ENCODE peak calls at places on chromosomes 2 and 18, in six cellular contexts. M is spleen, A is heart left ventricle, S is right lobe of liver, U is breast epithelium, T is K562. J is an unnamed sample.

GRCh38 chr2:53508667-53509066 is 258.9 kb upstream of the CHAC2 start:
- DNase-seq in T (no peak), M (no peak), A (no peak), S (no peak), U (no peak), J (no peak)

GRCh38 chr2:10519067-10519740 is 71.1 kb upstream of the ODC1 start:
- DNase-seq in M (no peak), T (no peak), S (no peak), A (no peak), U (peak; percentile 47), J (peak; percentile 8)

GRCh38 chr2:28507806-28508764 is 12.2 kb downstream of the PLB1 start:
- DNase-seq in M (no peak), A (no peak), S (no peak), T (peak; percentile 31), U (no peak), J (no peak)

GRCh38 chr2:40797115-40797514 is 345.2 kb upstream of the SLC8A1 start:
- DNase-seq in T (no peak), U (no peak), M (no peak), A (no peak), S (no peak), J (no peak)

GRCh38 chr2:72757177-72757775 is 68.6 kb downstream of the EXOC6B start:
- DNase-seq in S (no peak), A (no peak), U (no peak), M (no peak), T (peak; percentile 6), J (no peak)

GRCh38 chr2:69493268-69493667 is 56.0 kb upstream of the NFU1 start:
- DNase-seq in M (no peak), S (no peak), U (no peak), T (no peak), A (no peak), J (no peak)

GRCh38 chr2:120818441-120818920 is 82.8 kb downstream of the GLI2 start:
- DNase-seq in M (peak; percentile 54), U (no peak), S (peak; percentile 43), A (peak; percentile 28), T (no peak), J (peak; percentile 39)

GRCh38 chr2:178865999-178866398 is 58.8 kb upstream of the TTN start:
- DNase-seq in T (no peak), M (no peak), S (no peak), U (no peak), A (no peak), J (no peak)

GRCh38 chr2:10331033-10331701 is 28.5 kb downstream of the HPCAL1 start:
- DNase-seq in M (peak; percentile 94), U (no peak), A (peak; percentile 80), T (peak; percentile 69), S (peak; percentile 73), J (peak; percentile 46)

GRCh38 chr18:12283256-12283655 is 24.8 kb upstream of the TUBB6 start:
- DNase-seq in M (no peak), T (peak; percentile 56), S (no peak), U (no peak), A (no peak), J (no peak)

GRCh38 chr2:128379021-128380005 is 60.6 kb upstream of the HS6ST1 start:
- DNase-seq in M (peak; percentile 75), U (peak; percentile 54), T (no peak), A (peak; percentile 57), S (peak; percentile 39), J (peak; percentile 86)

GRCh38 chr2:128402921-128403670 is 84.4 kb upstream of the HS6ST1 start:
- DNase-seq in S (no peak), A (no peak), M (peak; percentile 47), T (no peak), U (no peak), J (no peak)

GRCh38 chr18:64639536-64639935 is 490.6 kb upstream of the LINC00305 start:
- DNase-seq in M (no peak), A (no peak), S (no peak), T (no peak), U (no peak), J (no peak)

GRCh38 chr2:10477443-10478297 is 29.5 kb upstream of the ODC1 start:
- DNase-seq in U (peak; percentile 47), T (no peak), S (no peak), A (no peak), M (peak; percentile 48), J (no peak)

GRCh38 chr2:149080964-149081363 is 42.5 kb downstream of the LYPD6B start:
- DNase-seq in M (no peak), A (no peak), U (no peak), S (no peak), T (no peak), J (no peak)

GRCh38 chr2:156841321-156841720 is 405.1 kb downstream of the GPD2 start:
- DNase-seq in S (no peak), U (no peak), T (no peak), A (no peak), M (no peak), J (no peak)

GRCh38 chr2:112622528-112622849 is 23.2 kb upstream of the SLC20A1 start:
- DNase-seq in U (no peak), A (no peak), S (no peak), T (no peak), M (no peak), J (no peak)

GRCh38 chr18:46325836-46326235 is 221.7 kb downstream of the HAUS1 start:
- DNase-seq in T (no peak), S (no peak), A (no peak), U (no peak), M (no peak), J (no peak)

GRCh38 chr2:32453242-32454062 is 96.6 kb downstream of the BIRC6 start:
- DNase-seq in T (no peak), M (no peak), S (no peak), A (no peak), U (no peak), J (no peak)

GRCh38 chr18:36440614-36441013 is 143.1 kb downstream of the FHOD3 start:
- DNase-seq in A (no peak), T (no peak), M (no peak), U (no peak), S (no peak), J (no peak)

GRCh38 chr2:135124924-135125886 is 73.1 kb downstream of the RAB3GAP1 start:
- DNase-seq in T (no peak), S (no peak), M (no peak), A (no peak), U (no peak), J (no peak)

GRCh38 chr2:75483878-75484277 is 76.9 kb downstream of the EVA1A start:
- DNase-seq in T (no peak), U (no peak), S (no peak), M (no peak), A (no peak), J (no peak)

GRCh38 chr2:103135679-103136078 is 373.8 kb downstream of the TMEM182 start:
- DNase-seq in A (no peak), U (no peak), S (no peak), T (no peak), M (no peak), J (no peak)

GRCh38 chr2:100283724-100284501 is 38.4 kb downstream of the LONRF2 start:
- DNase-seq in A (no peak), M (no peak), U (no peak), T (peak; percentile 39), S (no peak), J (no peak)

GRCh38 chr2:179268277-179268935 is 3.8 kb upstream of the SESTD1 start:
- DNase-seq in U (no peak), M (no peak), A (no peak), S (no peak), T (no peak), J (no peak)

DNA sequence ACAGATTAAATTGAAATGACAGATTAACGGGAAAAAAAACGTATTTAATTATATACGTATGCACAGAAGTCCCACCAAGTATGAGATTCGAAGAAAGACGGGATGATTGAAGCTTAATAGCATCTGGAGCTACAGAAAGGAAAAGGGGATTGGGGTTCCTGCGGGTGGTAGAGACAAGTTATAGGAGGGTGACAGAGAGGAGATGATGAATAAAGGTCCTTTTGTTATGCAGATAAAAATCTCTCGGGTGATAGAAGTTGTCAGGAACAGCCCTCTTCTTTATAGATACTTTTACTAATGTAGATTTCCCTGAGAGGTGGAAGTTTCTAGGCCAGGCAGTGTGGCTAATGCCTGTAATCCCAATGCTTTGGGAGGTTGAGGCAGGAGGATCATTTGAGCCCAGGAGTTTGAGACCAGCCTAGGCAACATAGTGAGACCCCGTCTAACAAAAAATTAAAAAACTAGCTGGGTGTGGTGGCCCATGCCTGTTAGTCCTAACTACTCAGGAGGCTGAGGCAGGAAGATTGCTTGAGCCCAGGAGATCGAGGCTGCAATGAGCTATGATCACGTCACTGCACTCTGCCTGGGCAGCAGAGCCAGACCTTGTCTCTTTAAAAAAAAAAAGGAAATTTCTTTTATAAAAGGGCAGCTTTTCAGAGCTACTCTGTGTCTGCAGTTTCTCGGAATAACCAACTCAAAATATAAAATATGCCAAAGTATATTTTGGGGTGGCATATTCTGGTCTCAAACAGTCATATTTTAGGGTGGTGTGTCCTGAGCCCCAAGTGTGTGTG is 113.0 kb downstream of the STPG4 start:
- DNase-seq in A (no peak), U (no peak), T (no peak), M (no peak), S (no peak), J (no peak)
- TF ChIP-seq POLR2A in A (no peak), U (no peak), T (no peak), M (no peak), S (no peak), J (no peak)

DNA sequence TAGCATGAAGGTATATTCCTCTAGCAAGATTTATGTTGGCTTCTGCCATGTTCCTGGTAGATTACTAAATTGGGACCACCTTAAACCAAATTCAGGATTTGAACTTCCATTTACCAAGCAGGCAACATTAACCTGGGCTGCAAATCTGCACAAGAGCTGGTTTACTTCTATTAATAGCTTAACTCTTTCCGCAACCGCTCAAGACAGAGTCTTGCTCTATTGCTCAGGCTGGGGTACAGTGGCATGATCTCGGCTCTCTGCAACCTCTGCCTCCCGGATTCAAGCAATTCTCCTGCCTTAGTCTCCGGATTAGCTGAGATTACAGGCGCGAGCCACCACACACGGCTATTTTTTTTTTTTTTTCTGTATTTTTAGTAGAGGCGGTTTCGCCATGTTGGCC is 8.4 kb downstream of the MARCHF7 start:
- DNase-seq in T (no peak), U (no peak), S (no peak), M (no peak), A (no peak), J (no peak)
- H3K4me3 ChIP-seq in T (no peak overlapping the region), U (no peak overlapping the region), S (no peak overlapping the region), M (no peak overlapping the region), A (no peak overlapping the region), J (no peak overlapping the region)

GRCh38 chr2:96325884-96326255 is 753 bp downstream of the ITPRIPL1 start:
- DNase-seq in A (no peak), T (no peak), M (peak; percentile 81), S (no peak), U (no peak), J (no peak)

GRCh38 chr2:96324716-96325037 is 440 bp upstream of the ITPRIPL1 start:
- DNase-seq in M (no peak), T (no peak), U (no peak), S (no peak), A (no peak), J (no peak)

GRCh38 chr2:96323849-96324248 is 1.3 kb upstream of the ITPRIPL1 start:
- DNase-seq in U (no peak), S (no peak), M (no peak), A (no peak), T (no peak), J (no peak)

GRCh38 chr2:96326564-96326963 is 1.4 kb downstream of the ITPRIPL1 start:
- DNase-seq in A (no peak), U (no peak), T (no peak), S (no peak), M (no peak), J (no peak)

GRCh38 chr2:96325038-96325883 is at the start of gene ITPRIPL1:
- DNase-seq in U (no peak), S (no peak), M (peak; percentile 85), T (peak; percentile 56), A (no peak), J (no peak)
- TF ChIP-seq POLR2A in U (no peak), S (no peak), M (no peak), T (peak; percentile 46), A (peak; percentile 24), J (no peak)

GRCh38 chr2:165793161-165793778 is 777 bp downstream of the GALNT3 start:
- DNase-seq in S (peak; percentile 56), A (no peak), M (no peak), T (no peak), U (peak; percentile 53), J (no peak)
- H3K4me3 ChIP-seq in S (peak overlapping the region; percentile 46), A (peak overlapping the region; percentile 38), M (peak overlapping the region; percentile 67), T (no peak overlapping the region), U (peak overlapping the region; percentile 73), J (peak overlapping the region; percentile 33)

J was measured in uterus.